ENCODE peak calls at places on chromosomes 13 and 19, in eight cellular contexts. P is T-helper 2 cell; B is stimulated activated CD8-positive, alpha-beta memory T cell treated with anti-CD3 and anti-CD28 coated beads, Interleukin-4, amount 100 ng/mL, for 1 hour; H is mesenteric fat pad; D is GM06990; M is activated CD8-positive, alpha-beta memory T cell treated with anti-CD3 and anti-CD28 coated beads for 1 hour; G is OCI-M1; K is AG10803. C is an unnamed sample.

GRCh38 chr13:36536546-36536945 is 104.3 kb downstream of the CCNA1 start:
- DNase-seq in H (no peak), D (no peak), G (no peak), P (no peak), M (no peak), B (no peak), K (no peak), C (no peak)

GRCh38 chr13:45142440-45143345 is 22.4 kb downstream of the GTF2F2 start:
- DNase-seq in D (no peak), M (no peak), H (no peak), B (no peak), G (peak; percentile 35), P (no peak), K (no peak), C (no peak)

GRCh38 chr19:4361152-4362037 is 18.0 kb downstream of the MPND start:
- DNase-seq in D (peak; percentile 20), B (no peak), P (no peak), K (no peak), M (no peak), G (no peak), H (no peak), C (no peak)

GRCh38 chr13:64723735-64724134 is 2506.4 kb downstream of the PCDH9 start:
- DNase-seq in P (no peak), K (peak; percentile 92), G (no peak), M (no peak), D (no peak), B (no peak), H (no peak), C (no peak)

GRCh38 chr13:22789916-22790315 is 390.9 kb upstream of the SGCG start:
- DNase-seq in P (no peak), D (no peak), K (no peak), H (no peak), G (no peak), B (no peak), M (no peak), C (no peak)

GRCh38 chr13:37406031-37406430 is 192.5 kb downstream of the POSTN start:
- DNase-seq in H (no peak), D (no peak), G (no peak), P (no peak), M (no peak), B (no peak), K (no peak), C (no peak)

GRCh38 chr19:35119578-35119977 is 4.0 kb downstream of the FXYD3 start:
- DNase-seq in K (no peak), D (no peak), G (no peak), P (no peak), H (no peak), B (no peak), M (no peak), C (no peak)

GRCh38 chr19:53991224-53992113 is at the start of gene CACNG6:
- DNase-seq in P (no peak), H (no peak), K (no peak), D (no peak), G (no peak), B (no peak), M (no peak), C (peak; percentile 74)

GRCh38 chr13:36217456-36217855 is 3.1 kb upstream of the SOHLH2 start:
- DNase-seq in P (no peak), K (no peak), G (no peak), D (no peak), M (no peak), H (no peak), B (no peak), C (no peak)

GRCh38 chr13:111338841-111339240 is 18.4 kb downstream of the TEX29 start:
- DNase-seq in K (no peak), D (no peak), P (no peak), H (peak; percentile 72), B (no peak), G (no peak), M (no peak), C (no peak)

GRCh38 chr13:94228781-94229180 is 250.7 kb downstream of the DCT start:
- DNase-seq in G (no peak), K (peak; percentile 12), D (no peak), M (no peak), P (no peak), H (no peak), B (no peak), C (no peak)

GRCh38 chr13:74770361-74770760 is 636.2 kb upstream of the KLF12 start:
- DNase-seq in M (no peak), P (no peak), D (no peak), G (no peak), K (peak; percentile 97), B (no peak), H (no peak), C (no peak)

C was measured in Daoy.